ENCODE peak calls at places on chromosomes 12 and 14, in four cellular contexts. One of them, this sample, is unnamed.
A peak's percentile ranks its signal among the peaks of the same experiment; 100 is the strongest.

GRCh38 chr14:105313381-105314286 is 914 bp upstream of the PACS2 start:
- DNase-seq in psoas muscle: peak; percentile 73
- DNase-seq in sigmoid colon: no peak
- DNase-seq in pancreas: peak; percentile 27
- DNase-seq in this sample: peak; percentile 64

GRCh38 chr14:52082903-52083302 is 14.0 kb upstream of the NID2 start:
- DNase-seq in pancreas: no peak
- DNase-seq in sigmoid colon: no peak
- DNase-seq in psoas muscle: no peak
- DNase-seq in this sample: no peak

GRCh38 chr12:77120695-77121094 is 55.3 kb upstream of the E2F7 start:
- DNase-seq in pancreas: no peak
- DNase-seq in sigmoid colon: no peak
- DNase-seq in psoas muscle: no peak
- DNase-seq in this sample: no peak

GRCh38 chr12:52346596-52346995 is 20.7 kb downstream of the KRT85 start:
- DNase-seq in psoas muscle: no peak
- DNase-seq in pancreas: peak; percentile 30
- DNase-seq in sigmoid colon: no peak
- DNase-seq in this sample: no peak

GRCh38 chr14:103543721-103544626 is 15.0 kb downstream of the TRMT61A start:
- DNase-seq in psoas muscle: peak; percentile 75
- DNase-seq in pancreas: no peak
- DNase-seq in sigmoid colon: peak; percentile 86
- DNase-seq in this sample: peak; percentile 78

GRCh38 chr12:124992874-124993567 is 424 bp upstream of the BRI3BP start:
- DNase-seq in psoas muscle: no peak
- DNase-seq in pancreas: peak; percentile 77
- DNase-seq in sigmoid colon: no peak
- DNase-seq in this sample: peak; percentile 73

GRCh38 chr12:71517145-71517846 is 77.7 kb downstream of the LGR5 start:
- DNase-seq in sigmoid colon: no peak
- DNase-seq in pancreas: no peak
- DNase-seq in psoas muscle: no peak
- DNase-seq in this sample: no peak

GRCh38 chr12:111582133-111582747 is 16.9 kb downstream of the ATXN2 start:
- DNase-seq in pancreas: no peak
- DNase-seq in sigmoid colon: no peak
- DNase-seq in psoas muscle: no peak
- DNase-seq in this sample: no peak

GRCh38 chr12:91819132-91819447 is 326.6 kb downstream of the BTG1 start:
- DNase-seq in pancreas: peak; percentile 43
- DNase-seq in psoas muscle: no peak
- DNase-seq in sigmoid colon: no peak
- DNase-seq in this sample: no peak

GRCh38 chr14:20631023-20631820 is 10.3 kb downstream of the OR6S1 start:
- DNase-seq in psoas muscle: no peak
- DNase-seq in pancreas: peak; percentile 18
- DNase-seq in sigmoid colon: no peak
- DNase-seq in this sample: no peak

GRCh38 chr14:76939015-76939742 is 89.3 kb downstream of the IRF2BPL start:
- DNase-seq in pancreas: no peak
- DNase-seq in psoas muscle: no peak
- DNase-seq in sigmoid colon: no peak
- DNase-seq in this sample: no peak

DNA sequence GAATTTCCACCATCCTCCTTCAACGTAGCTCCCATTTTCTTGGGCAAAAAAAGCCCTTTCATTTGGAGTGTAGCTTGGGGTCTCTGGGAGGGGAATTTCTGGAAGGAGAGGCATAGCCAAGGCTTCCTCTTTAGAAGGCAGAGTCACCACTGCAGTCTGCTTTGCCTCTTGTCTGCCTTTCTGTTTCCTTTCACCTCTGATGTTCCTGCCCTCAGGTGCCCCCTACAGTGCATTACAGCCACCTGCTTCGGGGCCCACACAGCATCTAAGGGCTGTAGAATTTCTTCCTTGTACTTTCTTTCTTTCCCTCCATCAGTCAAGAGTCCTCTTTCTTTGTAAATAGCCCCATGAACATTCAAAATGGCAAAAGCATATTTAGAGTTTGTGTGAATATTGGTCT is 1313.9 kb downstream of the TMEM121 start:
- DNase-seq in pancreas: no peak
- DNase-seq in psoas muscle: no peak
- DNase-seq in sigmoid colon: no peak
- DNase-seq in this sample: no peak
- H3K9me3 ChIP-seq in pancreas: no peaks in the 10 kb centered on the region
- H3K9me3 ChIP-seq in psoas muscle: no peaks in the 10 kb centered on the region
- H3K9me3 ChIP-seq in sigmoid colon: no peaks in the 10 kb centered on the region
- H3K9me3 ChIP-seq in this sample: no peaks in the 10 kb centered on the region

GRCh38 chr12:26044592-26044991 is 80.2 kb downstream of the BHLHE41 start:
- DNase-seq in sigmoid colon: no peak
- DNase-seq in psoas muscle: no peak
- DNase-seq in pancreas: no peak
- DNase-seq in this sample: no peak
- TF ChIP-seq CTCF in sigmoid colon: no peak
- TF ChIP-seq CTCF in psoas muscle: no peak
- TF ChIP-seq CTCF in pancreas: no peak
- TF ChIP-seq CTCF in this sample: no peak

DNA sequence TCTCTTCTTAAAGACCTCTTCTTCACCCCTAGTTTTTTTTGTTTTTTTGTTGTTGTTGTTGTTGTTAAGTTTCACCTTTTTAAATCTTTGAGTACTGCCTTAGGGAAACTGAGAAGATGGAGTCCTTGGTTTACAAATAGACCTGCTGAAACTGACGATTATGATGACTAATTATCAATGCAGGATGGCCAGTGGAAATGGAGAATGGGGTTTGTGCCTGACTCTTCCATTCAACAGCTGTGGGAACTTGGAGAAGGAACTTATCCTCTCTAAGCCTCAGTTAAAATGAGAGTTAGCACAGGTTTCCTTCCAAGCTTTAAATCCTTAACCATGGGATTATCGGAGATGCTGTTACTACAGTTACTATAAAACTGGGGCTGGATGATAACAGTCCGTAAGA is 66.7 kb upstream of the PNMA1 start:
- DNase-seq in pancreas: no peak
- DNase-seq in sigmoid colon: no peak
- DNase-seq in psoas muscle: no peak
- DNase-seq in this sample: no peak
- H3K4me1 ChIP-seq in pancreas: peaks cover 26% of the 10 kb centered on the region
- H3K4me1 ChIP-seq in sigmoid colon: peaks cover 69% of the 10 kb centered on the region
- H3K4me1 ChIP-seq in psoas muscle: peaks cover 80% of the 10 kb centered on the region
- H3K4me1 ChIP-seq in this sample: peaks cover 41% of the 10 kb centered on the region

GRCh38 chr14:41289025-41289424 is 317.7 kb upstream of the LRFN5 start:
- DNase-seq in psoas muscle: peak; percentile 13
- DNase-seq in sigmoid colon: no peak
- DNase-seq in pancreas: no peak
- DNase-seq in this sample: no peak
- H3K9me3 ChIP-seq in psoas muscle: no peaks in the 10 kb centered on the region
- H3K9me3 ChIP-seq in sigmoid colon: no peaks in the 10 kb centered on the region
- H3K9me3 ChIP-seq in pancreas: no peaks in the 10 kb centered on the region
- H3K9me3 ChIP-seq in this sample: peaks cover 2% of the 10 kb centered on the region

DNA sequence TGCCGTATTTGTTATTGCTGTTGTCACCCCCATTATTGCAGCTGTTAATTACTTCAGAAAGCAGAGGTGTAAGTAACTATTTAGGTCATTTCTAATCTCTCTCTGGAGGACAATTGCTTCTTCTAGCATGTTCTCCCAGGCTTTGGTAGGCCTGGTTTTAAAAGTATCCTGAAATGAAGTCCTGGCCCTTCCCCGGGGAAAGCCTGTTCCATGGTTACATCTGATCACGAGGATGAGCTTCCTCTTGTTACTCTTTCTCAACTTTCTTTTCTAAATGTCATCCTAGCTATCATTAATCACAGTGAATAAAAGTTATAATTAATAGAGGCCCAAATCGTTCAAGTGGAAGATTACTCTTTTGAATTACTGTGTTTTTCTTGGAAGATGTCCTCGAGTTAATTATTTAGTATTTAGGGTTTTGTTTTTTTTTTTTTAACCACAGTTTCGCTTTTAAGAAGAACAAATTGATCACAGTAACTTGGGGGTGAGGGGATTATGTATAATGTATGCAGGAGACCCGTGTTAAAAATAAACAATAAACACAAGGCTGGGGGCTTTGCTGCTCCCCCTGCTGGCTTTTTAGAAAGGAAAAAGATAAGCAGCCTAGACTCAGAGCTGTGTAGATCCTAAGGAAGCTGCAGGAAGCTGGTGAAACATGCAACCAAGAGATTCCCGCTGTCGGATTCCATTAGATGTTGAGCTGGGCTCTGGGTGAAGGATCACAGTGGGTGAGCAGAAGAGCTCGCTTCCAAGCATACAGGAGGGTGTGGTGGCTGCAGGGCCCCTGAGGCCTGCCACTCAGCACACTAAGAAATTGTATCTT is 420.1 kb downstream of the FUT8 start:
- DNase-seq in pancreas: no peak
- DNase-seq in psoas muscle: no peak
- DNase-seq in sigmoid colon: no peak
- DNase-seq in this sample: no peak
- TF ChIP-seq CTCF in pancreas: no peak
- TF ChIP-seq CTCF in psoas muscle: no peak
- TF ChIP-seq CTCF in sigmoid colon: no peak
- TF ChIP-seq CTCF in this sample: no peak

DNA sequence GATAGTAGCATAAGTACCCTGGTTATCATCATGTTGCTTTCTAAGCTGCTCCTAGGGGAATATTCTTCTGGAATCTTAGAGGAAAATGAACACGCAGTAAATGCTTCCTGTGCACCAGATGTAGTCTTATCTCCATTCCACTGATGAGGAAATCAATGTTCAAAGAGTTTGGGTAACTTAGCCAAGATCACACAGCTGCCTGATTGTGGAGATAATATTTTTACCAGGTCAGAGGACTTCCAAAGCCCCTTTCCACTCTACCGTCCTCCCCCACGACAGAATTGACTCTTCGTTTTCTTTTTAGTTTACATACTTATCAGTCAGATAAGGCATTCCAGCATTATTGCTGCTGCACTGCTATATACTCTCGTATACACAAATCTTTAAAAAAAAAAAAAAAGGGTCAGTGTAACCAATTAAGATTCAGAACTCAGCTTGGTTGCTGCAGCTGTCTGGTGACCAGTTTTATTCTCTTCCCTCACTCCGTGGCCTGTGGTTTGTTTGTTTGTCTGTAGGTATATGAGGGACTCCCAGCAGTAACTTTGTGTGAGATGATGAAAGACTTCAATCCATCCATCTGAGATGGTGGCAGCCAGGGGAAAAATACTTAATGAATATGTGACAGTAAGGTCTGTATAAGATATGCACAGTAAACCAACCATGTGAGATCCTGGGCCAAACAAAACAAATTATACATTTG is 110.5 kb downstream of the TGFB3 start:
- DNase-seq in psoas muscle: no peak
- DNase-seq in pancreas: no peak
- DNase-seq in sigmoid colon: no peak
- DNase-seq in this sample: no peak
- H3K4me1 ChIP-seq in psoas muscle: peaks cover 15% of the 10 kb centered on the region
- H3K4me1 ChIP-seq in pancreas: peaks cover 8% of the 10 kb centered on the region
- H3K4me1 ChIP-seq in sigmoid colon: peaks cover 35% of the 10 kb centered on the region
- H3K4me1 ChIP-seq in this sample: peaks cover 6% of the 10 kb centered on the region

DNA sequence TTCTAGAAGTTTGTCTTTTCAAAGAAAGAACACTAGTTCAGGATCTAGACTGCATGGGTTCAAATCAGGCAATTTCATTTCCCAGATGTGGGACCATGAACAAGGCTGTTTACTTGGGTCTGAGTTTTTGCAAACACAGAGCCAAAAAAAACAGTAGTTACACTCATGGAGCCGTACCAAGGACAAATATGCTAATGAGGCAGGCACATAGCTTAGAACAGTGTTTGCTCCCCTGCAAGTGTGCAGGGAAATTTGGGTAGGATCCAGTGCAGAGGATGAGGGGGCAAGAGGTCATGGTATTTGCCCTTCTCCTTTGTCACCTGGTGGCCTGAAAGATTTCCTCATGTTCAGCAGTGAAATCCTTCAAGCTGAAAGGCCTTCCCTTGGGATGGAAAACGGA is 860.4 kb downstream of the VRK1 start:
- DNase-seq in psoas muscle: no peak
- DNase-seq in pancreas: no peak
- DNase-seq in sigmoid colon: no peak
- DNase-seq in this sample: no peak
- H3K9me3 ChIP-seq in psoas muscle: no peaks in the 10 kb centered on the region
- H3K9me3 ChIP-seq in pancreas: no peaks in the 10 kb centered on the region
- H3K9me3 ChIP-seq in sigmoid colon: no peaks in the 10 kb centered on the region
- H3K9me3 ChIP-seq in this sample: no peaks in the 10 kb centered on the region

GRCh38 chr14:100285913-100286400 is 20.3 kb downstream of the SLC25A29 start:
- DNase-seq in sigmoid colon: no peak
- DNase-seq in psoas muscle: no peak
- DNase-seq in pancreas: no peak
- DNase-seq in this sample: no peak
- TF ChIP-seq CTCF in sigmoid colon: no peak
- TF ChIP-seq CTCF in psoas muscle: no peak
- TF ChIP-seq CTCF in pancreas: no peak
- TF ChIP-seq CTCF in this sample: no peak

DNA sequence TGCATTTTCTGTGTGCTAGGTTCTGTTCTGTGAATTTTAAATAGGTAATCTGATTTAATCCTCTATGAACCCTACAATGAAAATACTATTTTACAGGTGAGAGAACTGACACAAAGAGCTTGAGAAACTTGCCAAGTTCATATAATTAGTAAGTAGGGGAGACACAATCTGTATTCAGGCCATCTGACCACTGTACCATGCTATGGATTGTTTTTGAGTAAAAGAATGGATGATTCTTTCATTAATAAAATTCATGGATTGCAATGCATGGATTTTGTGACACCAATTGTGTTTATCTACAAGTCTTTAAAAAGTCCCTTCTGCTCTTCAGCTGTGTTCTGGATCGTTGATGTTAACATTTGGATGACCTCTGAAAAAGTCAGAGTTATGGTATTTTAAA is 15.5 kb upstream of the DYRK2 start:
- DNase-seq in psoas muscle: no peak
- DNase-seq in sigmoid colon: no peak
- DNase-seq in pancreas: no peak
- DNase-seq in this sample: no peak
- H3K4me1 ChIP-seq in psoas muscle: no peaks in the 10 kb centered on the region
- H3K4me1 ChIP-seq in sigmoid colon: no peaks in the 10 kb centered on the region
- H3K4me1 ChIP-seq in pancreas: no peaks in the 10 kb centered on the region
- H3K4me1 ChIP-seq in this sample: no peaks in the 10 kb centered on the region